ENCODE peak calls at places on chromosomes 11 and 22, in nine cellular contexts. V is Peyer's patch; L is aorta; C is breast epithelium; R is colonic mucosa; S is CD4-positive, alpha-beta T cell; M is right atrium auricular region; H is CD4-positive, alpha-beta memory T cell; E is fibroblast of lung. K is an unnamed sample.
A peak's percentile ranks its signal among the peaks of the same experiment; 100 is the strongest.

GRCh38 chr11:48127521-48128183 is 89.0 kb upstream of the OR4B1 start:
- DNase-seq in H (no peak), V (no peak), L (no peak), R (no peak), S (no peak), E (no peak), C (no peak), M (no peak), K (no peak)

GRCh38 chr11:119782673-119783072 is 53.7 kb upstream of the NECTIN1 start:
- DNase-seq in V (no peak), C (no peak), M (no peak), S (no peak), L (peak; percentile 69), H (no peak), E (peak; percentile 76), R (no peak), K (no peak)

GRCh38 chr11:12389676-12390075 is 12.3 kb downstream of the PARVA start:
- DNase-seq in L (no peak), S (no peak), C (no peak), M (no peak), E (no peak), V (no peak), R (no peak), H (no peak), K (peak; percentile 86)

GRCh38 chr11:11998091-11998781 is 10.2 kb downstream of the DKK3 start:
- DNase-seq in E (peak; percentile 96), L (no peak), R (no peak), S (no peak), H (no peak), M (no peak), C (no peak), V (no peak), K (peak; percentile 51)

GRCh38 chr11:71448257-71449161 is at the start of gene DHCR7:
- DNase-seq in R (peak; percentile 97), L (peak; percentile 99), E (peak; percentile 94), M (peak; percentile 98), H (peak; percentile 89), V (peak; percentile 98), C (peak; percentile 92), S (peak; percentile 77), K (peak; percentile 49)

GRCh38 chr11:118988280-118988679 is 9.7 kb upstream of the CENATAC start:
- DNase-seq in H (no peak), L (no peak), E (no peak), R (no peak), C (no peak), M (no peak), V (no peak), S (no peak), K (peak; percentile 89)

GRCh38 chr11:69533296-69534165 is 52.1 kb downstream of the LINC01488 start:
- DNase-seq in E (no peak), R (no peak), S (no peak), M (no peak), C (no peak), L (peak; percentile 52), V (no peak), H (no peak), K (no peak)

GRCh38 chr11:61345170-61345610 is 12.2 kb downstream of the TKFC start:
- DNase-seq in R (no peak), C (no peak), M (no peak), E (no peak), H (no peak), S (no peak), V (no peak), L (peak; percentile 62), K (no peak)

GRCh38 chr11:2901854-2902783 is 16.5 kb upstream of the CDKN1C start:
- DNase-seq in L (peak; percentile 98), E (peak; percentile 87), C (peak; percentile 97), R (peak; percentile 99), H (peak; percentile 83), V (peak; percentile 99), S (peak; percentile 77), M (peak; percentile 96), K (peak; percentile 50)

GRCh38 chr11:18701614-18702216 is 3.1 kb downstream of the TMEM86A start:
- DNase-seq in S (no peak), V (no peak), C (peak; percentile 43), E (no peak), R (no peak), L (no peak), H (no peak), M (no peak), K (no peak)

GRCh38 chr11:95556342-95557151 is 233.0 kb downstream of the FAM76B start:
- DNase-seq in V (no peak), L (no peak), H (no peak), S (no peak), R (no peak), M (no peak), C (no peak), E (peak; percentile 35), K (no peak)

GRCh38 chr22:24029304-24029703 is 18.2 kb downstream of the CABIN1 start:
- DNase-seq in H (no peak), S (no peak), M (no peak), V (no peak), L (no peak), R (no peak), C (no peak), E (no peak), K (no peak)

GRCh38 chr11:119473901-119474681 is 51.1 kb upstream of the THY1 start:
- DNase-seq in L (no peak), S (no peak), R (no peak), E (no peak), C (no peak), V (no peak), M (no peak), H (no peak), K (no peak)

GRCh38 chr11:79182794-79183193 is 258.0 kb downstream of the TENM4 start:
- DNase-seq in H (no peak), L (no peak), V (no peak), E (peak; percentile 95), M (no peak), S (no peak), R (no peak), C (no peak), K (no peak)

GRCh38 chr22:38715176-38715764 is 9.5 kb downstream of the GTPBP1 start:
- DNase-seq in R (no peak), S (no peak), H (no peak), L (no peak), E (no peak), M (no peak), C (peak; percentile 31), V (no peak), K (no peak)
- H3K27ac ChIP-seq in R (no peak overlapping the region), S (no peak overlapping the region), H (no peak overlapping the region), L (no peak overlapping the region), E (no peak overlapping the region), M (no peak overlapping the region), C (no peak overlapping the region), V (no peak overlapping the region), K (no peak overlapping the region)

GRCh38 chr22:42947211-42947990 is 67.5 kb downstream of the PACSIN2 start:
- DNase-seq in M (no peak), R (no peak), E (peak; percentile 36), H (no peak), V (no peak), S (no peak), L (peak; percentile 74), C (peak; percentile 81), K (no peak)

GRCh38 chr22:42945027-42945426 is 69.9 kb downstream of the PACSIN2 start:
- DNase-seq in V (no peak), M (no peak), E (no peak), C (no peak), R (no peak), S (no peak), H (no peak), L (peak; percentile 37), K (no peak)

GRCh38 chr22:42945736-42946135 is 69.2 kb downstream of the PACSIN2 start:
- DNase-seq in S (no peak), V (no peak), L (peak; percentile 34), E (no peak), C (no peak), R (no peak), M (no peak), H (no peak), K (no peak)

GRCh38 chr22:42948205-42948804 is 66.6 kb downstream of the PACSIN2 start:
- DNase-seq in R (no peak), M (no peak), S (no peak), H (no peak), L (no peak), V (no peak), E (no peak), C (no peak), K (no peak)

DNA sequence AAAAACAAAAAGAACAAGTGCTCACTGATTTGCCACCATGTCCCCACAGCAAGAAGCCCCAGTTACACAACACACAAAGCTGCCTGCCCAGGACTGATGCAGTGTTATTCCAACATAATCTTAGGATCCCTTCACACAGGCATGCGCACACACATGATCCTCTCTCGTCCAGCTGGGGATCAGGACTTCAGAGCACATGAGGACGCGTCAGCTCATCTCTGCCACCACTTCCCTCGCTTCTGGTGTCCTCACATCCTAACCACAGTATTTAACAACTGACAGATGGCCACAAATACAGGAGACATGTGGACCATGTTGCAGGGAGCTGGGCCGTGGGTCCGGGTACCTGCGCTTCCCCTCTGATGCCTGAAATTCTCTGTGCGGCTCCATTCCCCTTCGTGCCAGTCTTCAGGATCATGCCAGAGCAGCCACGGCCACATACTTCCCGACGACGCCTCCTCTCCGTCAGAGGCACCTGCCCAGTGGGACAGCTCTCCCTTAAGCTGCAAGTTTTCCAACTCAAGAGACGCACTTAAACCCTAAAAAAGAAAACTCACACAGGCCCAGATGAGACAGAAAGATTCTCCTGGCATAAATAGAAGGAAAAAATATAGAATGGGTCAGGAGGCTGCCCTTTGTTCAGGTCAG is 68.3 kb downstream of the PACSIN2 start:
- DNase-seq in E (no peak), R (no peak), H (no peak), C (no peak), M (no peak), V (no peak), L (peak; percentile 65), S (no peak), K (no peak)
- H3K27ac ChIP-seq in E (no peak overlapping the region), R (no peak overlapping the region), H (no peak overlapping the region), C (peak overlapping the region; percentile 94), M (peak overlapping the region; percentile 68), V (no peak overlapping the region), L (no peak overlapping the region), S (no peak overlapping the region), K (peak overlapping the region; percentile 20)

GRCh38 chr22:19085233-19086043 is 36.8 kb downstream of the DGCR2 start:
- DNase-seq in E (peak; percentile 45), V (no peak), L (no peak), C (no peak), R (no peak), M (peak; percentile 38), S (no peak), H (no peak), K (no peak)
- H3K27ac ChIP-seq in E (no peak overlapping the region), V (no peak overlapping the region), L (no peak overlapping the region), C (no peak overlapping the region), R (no peak overlapping the region), M (no peak overlapping the region), S (no peak overlapping the region), H (no peak overlapping the region), K (peak overlapping the region; percentile 36)

DNA sequence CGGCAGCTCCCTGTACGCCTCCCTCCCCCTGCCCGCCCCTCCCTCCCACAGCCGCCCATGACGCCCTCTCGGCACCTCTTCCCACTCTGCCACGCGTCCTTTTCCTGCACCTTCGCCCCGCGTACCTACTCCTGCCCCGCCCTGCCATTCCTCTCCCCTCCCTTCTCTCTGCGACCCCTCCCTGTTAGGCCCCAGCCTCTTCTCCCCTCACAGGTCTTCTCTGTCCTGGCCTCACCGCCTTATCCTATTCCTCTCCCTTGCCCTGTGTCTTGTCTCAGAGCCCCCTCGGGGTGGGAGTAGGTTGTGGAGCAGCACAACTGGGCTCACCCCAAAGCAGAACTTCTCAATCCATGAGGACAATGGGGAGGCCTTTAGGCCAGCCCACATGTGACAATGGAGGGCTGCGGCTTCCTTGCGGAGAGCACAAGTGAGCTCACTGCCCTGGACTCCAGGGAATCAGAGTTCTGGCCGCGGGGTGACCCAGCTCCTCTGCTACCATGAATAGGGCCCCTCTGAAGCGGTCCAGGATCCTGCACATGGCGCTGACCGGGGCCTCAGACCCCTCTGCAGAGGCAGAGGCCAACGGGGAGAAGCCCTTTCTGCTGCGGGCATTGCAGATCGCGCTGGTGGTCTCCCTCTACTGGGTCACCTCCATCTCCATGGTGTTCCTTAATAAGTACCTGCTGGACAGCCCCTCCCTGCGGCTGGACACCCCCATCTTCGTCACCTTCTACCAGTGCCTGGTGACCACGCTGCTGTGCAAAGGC is 539 bp downstream of the SLC35C1 start:
- DNase-seq in V (no peak), R (no peak), C (no peak), M (no peak), H (no peak), L (peak; percentile 83), E (peak; percentile 87), S (no peak), K (no peak)
- H3K27ac ChIP-seq in V (peak overlapping the region; percentile 92), R (peak overlapping the region; percentile 92), C (peak overlapping the region; percentile 96), M (peak overlapping the region; percentile 88), H (peak overlapping the region; percentile 83), L (peak overlapping the region; percentile 14), E (peak overlapping the region; percentile 94), S (peak overlapping the region; percentile 79), K (peak overlapping the region; percentile 70)

K was measured in epithelial cell of prostate.